ENCODE peak calls at places on chromosomes 13 and 19, in five cellular contexts. A is bronchial epithelial cell, Y is BJ, I is Peyer's patch, X is type B pancreatic cell. R is an unnamed sample.

GRCh38 chr19:49921871-49922755 is 6.9 kb upstream of the ATF5 start:
- DNase-seq in I (no peak), X (no peak), A (peak), Y (peak), R (no peak)

GRCh38 chr13:33639158-33639557 is 178.8 kb upstream of the RFC3 start:
- DNase-seq in Y (peak), A (peak), I (peak), X (no peak), R (peak)

GRCh38 chr19:46746281-46746965 is at the start of gene STRN4:
- DNase-seq in I (peak), A (no peak), X (no peak), Y (no peak), R (no peak)

GRCh38 chr13:101309014-101309619 is 107.2 kb downstream of the NALCN start:
- DNase-seq in A (peak), Y (peak), I (no peak), X (no peak), R (peak)

GRCh38 chr19:10352764-10353671 is 13.6 kb upstream of the ICAM3 start:
- DNase-seq in X (peak), Y (no peak), A (no peak), I (no peak), R (no peak)

GRCh38 chr19:38362076-38362945 is 12.1 kb upstream of the PSMD8 start:
- DNase-seq in X (peak), Y (no peak), A (peak), I (peak), R (no peak)

GRCh38 chr13:72808917-72809500 is 27.1 kb downstream of the PIBF1 start:
- DNase-seq in X (no peak), I (no peak), A (peak), Y (no peak), R (no peak)

GRCh38 chr13:113958373-113958772 is 15.5 kb downstream of the C13orf46 start:
- DNase-seq in X (no peak), Y (no peak), I (no peak), A (no peak), R (no peak)

GRCh38 chr19:14889994-14890393 is 4.1 kb upstream of the OR7A17 start:
- DNase-seq in Y (no peak), I (no peak), A (no peak), X (no peak), R (no peak)

GRCh38 chr19:58354478-58355030 is 1.3 kb upstream of the A1BG start:
- DNase-seq in X (no peak), I (no peak), A (no peak), Y (no peak), R (no peak)

GRCh38 chr19:49338691-49339363 is 3.6 kb downstream of the CD37 start:
- DNase-seq in A (peak), X (peak), I (peak), Y (no peak), R (no peak)

GRCh38 chr19:36986131-36986530 is 70.0 kb downstream of the ZNF568 start:
- DNase-seq in I (no peak), X (no peak), Y (no peak), A (no peak), R (no peak)

GRCh38 chr19:31548941-31549340 is 199.7 kb upstream of the TSHZ3 start:
- DNase-seq in Y (no peak), A (no peak), I (no peak), X (no peak), R (no peak)

GRCh38 chr19:46495789-46496099 is at the start of gene PNMA8B:
- DNase-seq in A (peak), X (peak), Y (no peak), I (peak), R (no peak)

GRCh38 chr13:60990032-60990733 is 425.5 kb downstream of the PCDH20 start:
- DNase-seq in I (no peak), A (peak), X (no peak), Y (no peak), R (no peak)

GRCh38 chr13:46685006-46685730 is 111.8 kb downstream of the ESD start:
- DNase-seq in X (no peak), A (no peak), Y (no peak), I (no peak), R (no peak)

GRCh38 chr19:3606174-3606689 is 443 bp downstream of the TBXA2R start:
- DNase-seq in X (no peak), A (no peak), I (peak), Y (no peak), R (no peak)

GRCh38 chr13:21849323-21849722 is 178.4 kb downstream of the FGF9 start:
- DNase-seq in X (no peak), Y (no peak), I (peak), A (peak), R (no peak)

GRCh38 chr19:5037936-5038335 is 69.0 kb downstream of the KDM4B start:
- DNase-seq in X (no peak), A (no peak), I (no peak), Y (no peak), R (no peak)

GRCh38 chr13:48160879-48161278 is 66.0 kb upstream of the MED4 start:
- DNase-seq in X (no peak), I (no peak), A (peak), Y (no peak), R (no peak)

GRCh38 chr13:111423168-111423785 is 102.8 kb downstream of the TEX29 start:
- DNase-seq in X (no peak), I (no peak), Y (no peak), A (no peak), R (no peak)

GRCh38 chr13:20411638-20412342 is 113.9 kb downstream of the CRYL1 start:
- DNase-seq in I (peak), Y (no peak), X (no peak), A (peak), R (no peak)

GRCh38 chr19:5447700-5448311 is 7.4 kb upstream of the ZNRF4 start:
- DNase-seq in I (no peak), Y (no peak), A (peak), X (no peak), R (no peak)

GRCh38 chr19:51480590-51480989 is 2.3 kb downstream of the CEACAM18 start:
- DNase-seq in Y (no peak), A (no peak), X (no peak), I (peak), R (no peak)

GRCh38 chr13:95341441-95341840 is 40.2 kb upstream of the ABCC4 start:
- DNase-seq in Y (peak), X (no peak), A (no peak), I (no peak), R (no peak)

GRCh38 chr13:102658678-102659077 is 36.2 kb downstream of the METTL21C start:
- DNase-seq in X (no peak), Y (no peak), I (no peak), A (no peak), R (no peak)

GRCh38 chr19:11300811-11301120 is 4.8 kb downstream of the TSPAN16 start:
- DNase-seq in Y (no peak), I (no peak), X (no peak), A (no peak), R (no peak)

GRCh38 chr13:33080962-33081655 is 64.9 kb downstream of the KL start:
- DNase-seq in X (no peak), I (no peak), Y (no peak), A (peak), R (no peak)

GRCh38 chr13:76245920-76246319 is 609.8 kb downstream of the LMO7 start:
- DNase-seq in Y (no peak), A (no peak), X (no peak), I (no peak), R (no peak)

GRCh38 chr19:44740351-44740824 is 8.1 kb upstream of the BCL3 start:
- DNase-seq in I (no peak), A (no peak), X (no peak), Y (no peak), R (no peak)
- TF ChIP-seq CTCF in I (no peak), A (peak), X (no peak), Y (peak), R (peak)

DNA sequence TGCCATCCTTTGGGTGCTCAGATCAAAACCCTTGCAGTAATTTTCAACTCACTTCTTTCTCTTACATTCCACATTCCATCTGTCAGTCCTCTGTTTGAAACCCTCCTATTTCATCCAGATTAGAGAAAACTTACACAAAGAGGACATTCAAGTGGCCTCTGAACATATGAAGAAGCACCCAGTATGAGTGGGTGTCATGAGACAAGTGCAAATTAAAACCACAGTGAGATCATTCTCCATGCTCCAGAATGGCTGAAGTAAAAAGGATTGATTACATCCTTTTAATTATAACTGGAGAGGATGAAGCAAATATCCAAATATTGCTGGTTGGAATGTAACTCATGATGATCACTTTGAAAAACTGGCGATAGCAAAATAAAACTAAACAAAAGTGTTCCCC is 96.5 kb downstream of the MIPEP start:
- DNase-seq in Y (no peak), A (no peak), X (no peak), I (no peak), R (no peak)
- TF ChIP-seq CTCF in Y (no peak), A (no peak), X (no peak), I (no peak), R (no peak)

DNA sequence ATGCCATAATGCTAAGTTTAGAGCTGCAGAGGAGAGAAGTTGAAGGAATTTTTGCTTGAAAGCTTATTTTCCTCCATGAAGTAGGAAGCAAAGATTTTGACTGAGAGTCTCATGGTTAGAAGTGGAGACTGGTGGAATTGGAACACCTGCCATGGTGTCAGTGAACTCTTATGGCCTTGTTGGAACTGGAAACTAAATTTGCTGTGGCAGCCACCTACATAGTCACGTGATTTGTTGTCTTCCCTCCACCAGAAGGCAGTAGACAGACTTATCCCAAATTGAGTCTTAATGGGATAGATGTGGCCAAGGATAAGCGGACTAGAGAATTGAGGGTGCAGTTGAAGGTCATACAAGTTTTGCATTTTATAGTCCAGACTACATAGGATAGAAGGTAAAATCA is 22.1 kb downstream of the NDFIP2 start:
- DNase-seq in Y (no peak), A (no peak), I (no peak), X (no peak), R (no peak)
- TF ChIP-seq CTCF in Y (no peak), A (no peak), I (no peak), X (no peak), R (no peak)

DNA sequence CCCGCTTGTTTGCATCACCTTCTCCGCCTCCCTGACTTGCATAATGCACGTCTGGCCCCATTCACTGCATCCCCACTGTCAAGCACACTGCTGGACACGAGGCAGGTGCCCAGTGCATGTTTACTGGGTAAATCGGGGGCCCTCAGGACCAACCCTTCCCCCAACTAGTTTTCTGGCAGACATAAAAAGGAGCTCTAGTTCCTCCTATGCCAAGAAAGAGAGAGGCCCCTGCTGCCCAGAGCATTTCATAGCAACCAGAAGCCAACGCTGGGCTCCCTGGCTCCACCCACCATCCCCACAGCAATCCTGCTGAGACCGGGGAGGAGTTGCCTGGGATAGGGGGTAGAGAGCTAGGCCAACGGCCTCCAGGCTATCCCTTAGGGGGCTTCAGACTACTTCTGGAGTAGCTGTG is 23.2 kb downstream of the ANKRD27 start:
- DNase-seq in X (no peak), I (no peak), Y (no peak), A (no peak), R (no peak)
- TF ChIP-seq CTCF in X (no peak), I (no peak), Y (no peak), A (no peak), R (no peak)

DNA sequence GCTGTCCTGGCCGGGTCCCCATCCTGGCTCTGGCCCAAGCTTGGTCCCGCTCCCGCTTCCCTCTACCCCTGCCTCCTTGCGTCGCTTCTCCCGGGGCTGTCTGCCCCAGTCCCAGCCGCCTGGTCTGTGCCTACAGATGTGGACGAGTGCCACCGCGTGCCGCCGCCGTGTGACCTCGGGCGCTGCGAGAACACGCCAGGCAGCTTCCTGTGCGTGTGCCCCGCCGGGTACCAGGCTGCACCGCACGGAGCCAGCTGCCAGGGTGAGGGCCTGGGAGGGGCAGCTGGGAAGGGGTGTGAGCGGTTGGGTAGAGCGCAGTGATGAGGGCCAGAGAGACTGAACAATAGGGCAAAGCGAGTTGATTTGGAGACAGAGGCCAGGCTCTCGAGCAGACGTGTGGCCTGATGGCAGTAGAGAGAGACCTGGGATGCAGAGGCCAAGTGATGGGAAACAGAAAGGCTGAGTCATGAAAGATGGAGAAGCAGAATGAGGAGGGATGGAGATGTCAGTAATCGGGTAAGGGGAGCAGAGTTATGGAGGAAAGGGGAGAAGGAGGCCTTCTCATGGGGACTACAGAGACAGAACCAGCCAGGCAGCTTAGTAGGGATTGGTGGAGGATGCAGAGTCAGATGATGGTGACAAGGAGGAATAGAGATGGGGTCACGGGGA is 9.4 kb downstream of the LTBP4 start:
- DNase-seq in X (no peak), Y (no peak), A (peak), I (peak), R (no peak)
- TF ChIP-seq CTCF in X (no peak), Y (no peak), A (no peak), I (no peak), R (no peak)

DNA sequence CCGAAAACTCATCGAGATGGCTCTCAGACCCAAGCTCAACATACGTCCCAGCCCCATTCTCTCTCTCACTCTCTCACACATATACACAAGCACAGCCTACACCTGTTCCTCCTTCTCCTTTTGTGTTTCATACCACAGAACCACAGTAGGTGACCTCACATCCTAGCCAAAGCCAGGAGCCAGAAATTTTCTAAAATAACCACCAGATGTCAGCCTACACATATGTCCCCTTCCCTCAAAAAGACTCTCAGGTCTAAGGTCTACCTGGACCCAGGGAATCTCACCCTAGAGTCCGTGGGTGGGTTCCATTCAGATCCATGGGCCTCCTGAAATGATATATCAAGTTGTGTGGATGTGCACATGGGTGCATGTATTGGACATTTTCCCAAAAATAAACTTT is 104.2 kb upstream of the IPO5 start:
- DNase-seq in I (no peak), X (no peak), Y (no peak), A (peak), R (no peak)
- TF ChIP-seq CTCF in I (no peak), X (peak), Y (peak), A (peak), R (peak)

R was measured in AG04449.